ENCODE peak calls at places on chromosomes 11 and 22, in ten cellular contexts. F is MM.1S, V is tibial artery, P is dorsolateral prefrontal cortex, H is uterus, N is right lobe of liver, W is brain microvascular endothelial cell, A is cardiac muscle cell, B is tibial nerve, X is A673. R is an unnamed sample.

GRCh38 chr22:36439481-36440271 is 41.8 kb downstream of the TXN2 start:
- DNase-seq in F (no peak), V (no peak), X (peak; percentile 44), W (peak; percentile 92), P (no peak), B (no peak), N (peak; percentile 56), H (peak; percentile 87), A (no peak), R (peak; percentile 91)

GRCh38 chr11:102323542-102324261 is 6.4 kb downstream of the BIRC3 start:
- DNase-seq in N (no peak), A (no peak), P (no peak), H (no peak), F (no peak), B (no peak), W (peak; percentile 51), V (no peak), X (no peak), R (no peak)

GRCh38 chr11:67371549-67372231 is 1.7 kb downstream of the CLCF1 start:
- DNase-seq in P (no peak), N (peak; percentile 36), X (peak; percentile 63), F (peak; percentile 12), V (peak; percentile 82), B (no peak), A (peak; percentile 47), H (peak; percentile 66), W (peak; percentile 43), R (no peak)

GRCh38 chr11:9858822-9859221 is 194.9 kb downstream of the SWAP70 start:
- DNase-seq in V (no peak), W (no peak), N (no peak), H (no peak), A (peak; percentile 32), X (peak; percentile 54), B (no peak), P (no peak), F (peak; percentile 27), R (no peak)

GRCh38 chr11:66218026-66218425 is 50.4 kb upstream of the RAB1B start:
- DNase-seq in H (no peak), F (peak; percentile 9), V (peak; percentile 29), X (no peak), P (no peak), W (no peak), B (no peak), N (no peak), A (no peak), R (no peak)

GRCh38 chr11:86698634-86699033 is 26.2 kb upstream of the ME3 start:
- DNase-seq in V (no peak), N (no peak), H (no peak), B (no peak), P (no peak), A (no peak), F (no peak), X (no peak), W (no peak), R (no peak)

GRCh38 chr11:2577071-2578005 is 122.5 kb downstream of the KCNQ1OT1 start:
- DNase-seq in X (no peak), A (peak; percentile 35), W (no peak), F (no peak), V (peak; percentile 54), P (peak; percentile 35), B (no peak), H (peak; percentile 10), N (peak; percentile 9), R (no peak)

GRCh38 chr11:74380746-74381439 is 17.3 kb downstream of the PGM2L1 start:
- DNase-seq in A (no peak), X (peak; percentile 27), V (no peak), F (no peak), N (peak; percentile 35), P (no peak), B (no peak), H (no peak), W (peak; percentile 2), R (peak; percentile 5)

GRCh38 chr11:86773878-86774277 is 26.5 kb upstream of the PRSS23 start:
- DNase-seq in H (no peak), W (no peak), F (no peak), A (no peak), N (no peak), X (no peak), P (no peak), B (no peak), V (no peak), R (no peak)

GRCh38 chr11:120303004-120303637 is 22.0 kb upstream of the TLCD5 start:
- DNase-seq in B (peak; percentile 82), W (peak; percentile 74), A (peak; percentile 87), F (peak; percentile 77), X (peak; percentile 82), P (no peak), N (peak; percentile 42), V (peak; percentile 71), H (peak; percentile 63), R (peak; percentile 67)

GRCh38 chr11:4125141-4125540 is 30.5 kb downstream of the RRM1 start:
- DNase-seq in V (no peak), W (peak; percentile 32), N (no peak), B (no peak), A (no peak), X (no peak), P (no peak), F (no peak), H (no peak), R (peak; percentile 31)

GRCh38 chr11:82765466-82766034 is 31.9 kb upstream of the FAM181B start:
- DNase-seq in B (no peak), A (no peak), H (no peak), X (peak; percentile 35), W (no peak), V (no peak), N (no peak), F (no peak), P (no peak), R (no peak)

GRCh38 chr11:79263001-79263400 is 177.8 kb downstream of the TENM4 start:
- DNase-seq in H (no peak), A (no peak), F (no peak), V (no peak), X (peak; percentile 5), W (no peak), B (no peak), N (no peak), P (no peak), R (no peak)

GRCh38 chr22:37303821-37304274 is 21.5 kb downstream of the CYTH4 start:
- DNase-seq in H (no peak), B (no peak), X (no peak), F (no peak), V (no peak), P (no peak), W (peak; percentile 91), A (no peak), N (no peak), R (peak; percentile 71)

GRCh38 chr11:94767701-94768601 is at the start of gene AMOTL1:
- DNase-seq in H (peak; percentile 87), N (peak; percentile 89), B (peak; percentile 78), A (peak; percentile 88), V (peak; percentile 96), X (peak; percentile 99), W (peak; percentile 84), P (peak; percentile 80), F (peak; percentile 91), R (peak; percentile 68)
- TF ChIP-seq CTCF in H (no peak), N (no peak), B (no peak), A (no peak), V (no peak), X (no peak), W (peak; percentile 8), P (no peak), F (no peak), R (no peak)

GRCh38 chr11:117862753-117863152 is 13.7 kb downstream of the FXYD6 start:
- DNase-seq in W (no peak), B (no peak), F (no peak), A (no peak), H (no peak), V (no peak), X (no peak), N (no peak), P (no peak), R (no peak)

GRCh38 chr11:117859713-117860112 is 16.7 kb downstream of the FXYD6 start:
- DNase-seq in F (no peak), V (no peak), H (peak; percentile 12), W (no peak), P (no peak), A (no peak), N (no peak), B (no peak), X (no peak), R (no peak)

GRCh38 chr11:117860139-117860538 is 16.3 kb downstream of the FXYD6 start:
- DNase-seq in X (no peak), A (no peak), B (no peak), W (no peak), H (peak; percentile 9), F (no peak), P (no peak), V (no peak), N (no peak), R (no peak)

GRCh38 chr11:117862019-117862725 is 14.3 kb downstream of the FXYD6 start:
- DNase-seq in X (no peak), W (no peak), F (no peak), A (no peak), N (no peak), P (no peak), B (no peak), V (no peak), H (no peak), R (no peak)

GRCh38 chr11:117861151-117862018 is 15.1 kb downstream of the FXYD6 start:
- DNase-seq in A (peak; percentile 84), B (no peak), H (peak; percentile 59), W (no peak), F (no peak), V (no peak), N (peak; percentile 58), P (no peak), X (peak; percentile 59), R (peak; percentile 14)
- H3K27ac ChIP-seq in A (peak overlapping the region; percentile 35), B (no peak overlapping the region), H (peak overlapping the region; percentile 67), W (no peak overlapping the region), F (no peak overlapping the region), V (no peak overlapping the region), N (peak overlapping the region; percentile 66), P (no peak overlapping the region), X (no peak overlapping the region), R (no peak overlapping the region)

DNA sequence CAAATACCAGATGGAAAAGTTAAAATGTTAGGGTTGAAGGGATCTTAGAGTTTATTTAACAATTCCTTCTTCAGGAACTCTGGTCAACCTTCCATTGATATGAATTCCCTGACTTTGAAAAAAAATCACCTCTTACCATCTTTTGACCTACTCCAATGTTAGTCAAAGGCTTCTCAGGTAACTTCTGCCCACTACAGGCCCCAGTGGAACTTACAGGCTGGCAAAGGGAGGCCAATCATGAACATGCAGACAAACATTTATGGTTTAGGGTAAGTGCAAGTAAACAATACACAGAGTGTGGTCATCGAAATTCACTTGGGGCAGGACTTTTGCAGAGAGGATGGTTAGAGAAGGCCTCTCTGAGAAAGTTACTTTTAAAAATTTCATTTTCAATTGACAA is 45.1 kb downstream of the SYN3 start:
- DNase-seq in P (no peak), H (no peak), A (no peak), B (no peak), F (no peak), W (no peak), V (no peak), N (no peak), X (no peak), R (no peak)
- TF ChIP-seq CTCF in P (no peak), H (no peak), A (no peak), B (no peak), F (no peak), W (no peak), V (no peak), N (no peak), X (peak; percentile 13), R (no peak)

DNA sequence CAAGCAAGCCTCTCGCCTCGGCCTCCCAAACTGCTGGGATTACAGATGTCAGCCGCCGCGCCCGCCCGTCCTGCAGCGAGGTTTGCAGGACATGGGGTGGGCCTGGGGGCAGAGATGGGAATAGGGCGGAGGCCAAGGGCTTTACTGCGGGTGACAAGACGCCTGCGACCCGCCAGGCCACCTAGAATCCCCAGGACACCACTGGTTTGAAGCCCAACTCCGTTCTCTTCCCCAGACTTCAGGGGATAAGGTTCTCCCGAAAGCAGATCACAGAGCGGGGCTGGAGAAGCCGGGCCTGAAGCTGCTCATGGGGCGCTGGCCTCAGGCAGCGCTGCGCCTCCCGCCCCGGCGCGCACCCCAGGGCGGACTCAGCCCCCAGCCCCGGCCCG is 354 bp downstream of the POLR2L start:
- DNase-seq in H (no peak), F (no peak), W (no peak), V (no peak), X (no peak), B (no peak), N (no peak), A (no peak), P (no peak), R (no peak)
- H3K27ac ChIP-seq in H (peak overlapping the region; percentile 97), F (no peak overlapping the region), W (peak overlapping the region; percentile 97), V (peak overlapping the region; percentile 95), X (peak overlapping the region; percentile 100), B (peak overlapping the region; percentile 92), N (peak overlapping the region; percentile 93), A (peak overlapping the region; percentile 99), P (peak overlapping the region; percentile 70), R (peak overlapping the region; percentile 99)

R was measured in RWPE1.